ENCODE peak calls at places on chromosomes 4 and X, in six cellular contexts. B is SK-N-SH, Y is hepatocyte, N is PC-3, P is OCI-LY7, J is HCT116. E is an unnamed sample.

GRCh38 chrX:72084114-72084513 is 47.6 kb downstream of the RTL5 start:
- DNase-seq in B (peak; percentile 51), Y (no peak), N (no peak), P (no peak), J (no peak), E (no peak)

GRCh38 chrX:50971390-50971789 is 60.9 kb downstream of the BMP15 start:
- DNase-seq in B (no peak), Y (no peak), N (no peak), P (no peak), J (peak; percentile 12), E (peak; percentile 77)

GRCh38 chr4:89196056-89196674 is 84.8 kb downstream of the TIGD2 start:
- DNase-seq in B (no peak), Y (no peak), N (no peak), P (no peak), J (peak; percentile 26), E (peak; percentile 15)

GRCh38 chr4:8155048-8155447 is 3.6 kb downstream of the ABLIM2 start:
- DNase-seq in B (no peak), Y (no peak), N (no peak), P (no peak), J (no peak), E (peak; percentile 44)

GRCh38 chrX:140586951-140587350 is 82.1 kb upstream of the SOX3 start:
- DNase-seq in B (no peak), Y (no peak), N (no peak), P (no peak), J (no peak), E (no peak)

GRCh38 chr4:7698586-7698985 is 241.1 kb downstream of the AFAP1 start:
- DNase-seq in B (peak; percentile 67), Y (no peak), N (no peak), P (no peak), J (no peak), E (peak; percentile 49)

GRCh38 chr4:6206771-6207290 is 6.5 kb upstream of the JAKMIP1 start:
- DNase-seq in B (no peak), Y (no peak), N (no peak), P (no peak), J (no peak), E (no peak)

GRCh38 chr4:73669410-73670183 is 49.4 kb upstream of the RASSF6 start:
- DNase-seq in B (no peak), Y (no peak), N (no peak), P (no peak), J (no peak), E (no peak)

GRCh38 chr4:48340276-48340904 is 939 bp upstream of the SLAIN2 start:
- DNase-seq in B (no peak), Y (peak; percentile 75), N (peak; percentile 57), P (peak; percentile 50), J (no peak), E (peak; percentile 89)

DNA sequence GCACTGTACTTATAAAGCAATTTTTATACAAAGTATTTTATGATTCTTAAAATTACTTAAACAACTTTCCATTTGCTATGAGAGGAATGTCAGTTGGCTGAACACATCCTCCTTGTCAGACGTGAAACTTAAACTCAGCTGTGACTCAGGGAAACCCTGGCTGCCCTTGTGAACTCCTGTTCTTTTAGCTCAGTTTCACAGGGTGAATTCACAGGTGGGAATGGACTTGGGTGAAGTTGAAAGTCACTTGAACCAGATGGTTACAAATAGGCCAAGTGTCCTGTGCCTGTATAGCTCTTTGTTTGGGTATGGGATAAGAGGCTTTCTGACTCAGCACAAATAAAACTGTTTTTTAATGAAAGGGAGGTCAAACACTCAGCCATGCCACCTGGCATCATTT is 67.4 kb upstream of the FAM47B start:
- DNase-seq in B (no peak), Y (no peak), N (peak; percentile 81), P (no peak), J (no peak), E (peak; percentile 61)
- TF ChIP-seq EZH2phosphoT487 in B (no peak), Y (no peak), N (no peak), P (no peak), J (no peak), E (no peak)

GRCh38 chr4:16155503-16156169 is 70.6 kb downstream of the TAPT1 start:
- DNase-seq in B (peak; percentile 68), Y (no peak), N (no peak), P (no peak), J (no peak), E (no peak)
- H3K4me3 ChIP-seq in B (no peak overlapping the region), Y (no peak overlapping the region), N (no peak overlapping the region), P (no peak overlapping the region), J (no peak overlapping the region), E (no peak overlapping the region)

GRCh38 chrX:18098704-18099103 is 122.0 kb downstream of the BEND2 start:
- DNase-seq in B (no peak), Y (peak; percentile 9), N (no peak), P (no peak), J (no peak), E (no peak)
- H2AFZ ChIP-seq in B (no peak overlapping the region), Y (no peak overlapping the region), N (no peak overlapping the region), P (no peak overlapping the region), J (no peak overlapping the region), E (no peak overlapping the region)

GRCh38 chrX:57821703-57822375 is 88.4 kb downstream of the ZXDA start:
- DNase-seq in B (peak; percentile 25), Y (no peak), N (peak; percentile 75), P (peak; percentile 65), J (peak; percentile 48), E (peak; percentile 62)
- TF ChIP-seq EZH2phosphoT487 in B (no peak), Y (no peak), N (no peak), P (no peak), J (no peak), E (no peak)

DNA sequence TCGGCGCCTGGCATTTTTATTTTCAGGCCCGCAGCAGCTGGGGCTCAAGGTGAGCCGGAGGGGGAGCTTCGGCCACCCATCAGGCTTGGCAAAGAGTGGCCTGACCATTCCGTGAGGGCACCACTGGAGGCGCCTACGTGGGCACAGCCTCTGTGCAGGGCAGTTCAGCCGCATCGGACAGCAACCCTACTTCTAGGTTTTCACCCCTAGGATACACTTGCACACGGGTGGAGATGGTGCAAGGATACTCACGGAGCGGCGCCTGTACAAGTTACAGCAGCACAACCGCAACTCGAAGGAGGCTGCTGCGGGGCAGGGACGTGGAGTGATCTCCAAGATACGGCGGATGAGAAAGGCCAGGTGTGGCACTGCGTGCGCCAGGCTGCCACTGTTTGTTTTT is 10.8 kb downstream of the HCFC1 start:
- DNase-seq in B (no peak), Y (no peak), N (no peak), P (no peak), J (no peak), E (no peak)
- H3K4me3 ChIP-seq in B (no peak overlapping the region), Y (no peak overlapping the region), N (no peak overlapping the region), P (no peak overlapping the region), J (no peak overlapping the region), E (no peak overlapping the region)

DNA sequence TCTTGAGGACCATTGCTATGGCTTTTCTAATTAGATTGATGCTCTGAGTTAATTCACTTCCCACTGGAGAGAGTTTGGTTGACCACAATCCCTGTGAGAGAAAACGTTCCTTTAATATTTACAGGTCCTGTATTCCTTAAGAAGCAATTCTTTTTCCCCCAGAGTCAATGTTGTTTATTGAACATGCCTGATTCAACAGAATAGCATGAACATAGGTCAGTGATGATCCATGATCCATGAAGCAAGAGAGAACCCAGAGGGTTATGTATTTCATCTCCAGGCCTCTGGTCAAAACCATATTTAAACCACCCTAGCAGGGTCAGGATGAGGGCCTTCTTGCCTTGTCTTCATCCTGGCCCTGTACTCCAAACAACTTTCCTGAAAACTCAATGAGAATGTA is 39.4 kb upstream of the EFHC2 start:
- DNase-seq in B (no peak), Y (no peak), N (no peak), P (no peak), J (no peak), E (no peak)
- H2AFZ ChIP-seq in B (no peak overlapping the region), Y (no peak overlapping the region), N (no peak overlapping the region), P (no peak overlapping the region), J (no peak overlapping the region), E (no peak overlapping the region)

GRCh38 chrX:40391662-40392061 is 189.1 kb upstream of the ATP6AP2 start:
- DNase-seq in B (no peak), Y (no peak), N (no peak), P (no peak), J (no peak), E (no peak)
- TF ChIP-seq EZH2phosphoT487 in B (no peak), Y (no peak), N (no peak), P (no peak), J (no peak), E (no peak)

GRCh38 chr4:704198-704891 is 1.3 kb upstream of the PCGF3 start:
- DNase-seq in B (peak; percentile 35), Y (no peak), N (no peak), P (no peak), J (no peak), E (no peak)

GRCh38 chr4:703336-704197 is 2.1 kb upstream of the PCGF3 start:
- DNase-seq in B (no peak), Y (no peak), N (no peak), P (no peak), J (no peak), E (no peak)

GRCh38 chr4:706834-707598 is 1.4 kb downstream of the PCGF3 start:
- DNase-seq in B (no peak), Y (no peak), N (no peak), P (no peak), J (no peak), E (peak; percentile 6)

GRCh38 chr4:705278-706082 is at the start of gene PCGF3:
- DNase-seq in B (peak; percentile 100), Y (peak; percentile 99), N (peak; percentile 89), P (peak; percentile 92), J (peak; percentile 85), E (peak; percentile 99)

GRCh38 chr4:704971-705277 is 708 bp upstream of the PCGF3 start:
- DNase-seq in B (no peak), Y (no peak), N (no peak), P (no peak), J (no peak), E (no peak)
- H3K4me3 ChIP-seq in B (peak overlapping the region; percentile 62), Y (no peak overlapping the region), N (peak overlapping the region; percentile 65), P (peak overlapping the region; percentile 82), J (peak overlapping the region; percentile 93), E (peak overlapping the region; percentile 78)

GRCh38 chr4:90951037-90951436 is 823.8 kb downstream of the CCSER1 start:
- DNase-seq in B (no peak), Y (peak; percentile 81), N (peak; percentile 92), P (no peak), J (peak; percentile 66), E (no peak)

GRCh38 chr4:90950385-90950841 is 823.2 kb downstream of the CCSER1 start:
- DNase-seq in B (peak; percentile 43), Y (peak; percentile 17), N (peak; percentile 8), P (no peak), J (no peak), E (no peak)
- H2AFZ ChIP-seq in B (no peak overlapping the region), Y (peak overlapping the region; percentile 12), N (peak overlapping the region; percentile 58), P (no peak overlapping the region), J (peak overlapping the region; percentile 72), E (no peak overlapping the region)